ENCODE peak calls at places on chromosome 19, in nine cellular contexts. One of them, this sample, is unnamed.

GRCh38 chr19:18507021-18507726 is 14.7 kb downstream of the ELL start:
- DNase-seq in astrocyte of the hippocampus: peak
- DNase-seq in kidney tubule cell: no peak
- DNase-seq in activated CD4-positive, alpha-beta T cell treated with anti-CD3 and anti-CD28 coated beads for 24 hours: no peak
- DNase-seq in anterior cingulate cortex: peak
- DNase-seq in CD8-positive, alpha-beta memory T cell: peak
- DNase-seq in GM03348: no peak
- DNase-seq in memory B cell: no peak
- DNase-seq in H9: no peak
- DNase-seq in this sample: peak

GRCh38 chr19:36213793-36214387 is 575 bp downstream of the ZNF565 start:
- DNase-seq in astrocyte of the hippocampus: no peak
- DNase-seq in kidney tubule cell: peak
- DNase-seq in activated CD4-positive, alpha-beta T cell treated with anti-CD3 and anti-CD28 coated beads for 24 hours: no peak
- DNase-seq in anterior cingulate cortex: no peak
- DNase-seq in CD8-positive, alpha-beta memory T cell: no peak
- DNase-seq in GM03348: no peak
- DNase-seq in memory B cell: peak
- DNase-seq in H9: no peak
- DNase-seq in this sample: no peak

GRCh38 chr19:9566729-9567128 is 17.6 kb downstream of the ZNF121 start:
- DNase-seq in astrocyte of the hippocampus: no peak
- DNase-seq in kidney tubule cell: no peak
- DNase-seq in activated CD4-positive, alpha-beta T cell treated with anti-CD3 and anti-CD28 coated beads for 24 hours: no peak
- DNase-seq in anterior cingulate cortex: no peak
- DNase-seq in CD8-positive, alpha-beta memory T cell: no peak
- DNase-seq in GM03348: no peak
- DNase-seq in memory B cell: no peak
- DNase-seq in H9: no peak
- DNase-seq in this sample: no peak

GRCh38 chr19:35241417-35241816 is 7.4 kb upstream of the LSR start:
- DNase-seq in astrocyte of the hippocampus: no peak
- DNase-seq in kidney tubule cell: no peak
- DNase-seq in activated CD4-positive, alpha-beta T cell treated with anti-CD3 and anti-CD28 coated beads for 24 hours: no peak
- DNase-seq in anterior cingulate cortex: no peak
- DNase-seq in CD8-positive, alpha-beta memory T cell: no peak
- DNase-seq in GM03348: no peak
- DNase-seq in memory B cell: no peak
- DNase-seq in H9: no peak
- DNase-seq in this sample: no peak

GRCh38 chr19:4449826-4450075 is 7.8 kb downstream of the UBXN6 start:
- DNase-seq in astrocyte of the hippocampus: no peak
- DNase-seq in kidney tubule cell: no peak
- DNase-seq in activated CD4-positive, alpha-beta T cell treated with anti-CD3 and anti-CD28 coated beads for 24 hours: no peak
- DNase-seq in anterior cingulate cortex: no peak
- DNase-seq in CD8-positive, alpha-beta memory T cell: no peak
- DNase-seq in GM03348: no peak
- DNase-seq in memory B cell: no peak
- DNase-seq in H9: no peak
- DNase-seq in this sample: no peak

GRCh38 chr19:2888739-2889224 is 11.9 kb upstream of the ZNF57 start:
- DNase-seq in astrocyte of the hippocampus: no peak
- DNase-seq in kidney tubule cell: no peak
- DNase-seq in activated CD4-positive, alpha-beta T cell treated with anti-CD3 and anti-CD28 coated beads for 24 hours: peak
- DNase-seq in anterior cingulate cortex: no peak
- DNase-seq in CD8-positive, alpha-beta memory T cell: peak
- DNase-seq in GM03348: no peak
- DNase-seq in memory B cell: peak
- DNase-seq in H9: peak
- DNase-seq in this sample: no peak

GRCh38 chr19:15072930-15073647 is 8.9 kb upstream of the OR1I1 start:
- DNase-seq in astrocyte of the hippocampus: no peak
- DNase-seq in kidney tubule cell: peak
- DNase-seq in activated CD4-positive, alpha-beta T cell treated with anti-CD3 and anti-CD28 coated beads for 24 hours: no peak
- DNase-seq in anterior cingulate cortex: no peak
- DNase-seq in CD8-positive, alpha-beta memory T cell: no peak
- DNase-seq in GM03348: no peak
- DNase-seq in memory B cell: no peak
- DNase-seq in H9: peak
- DNase-seq in this sample: peak

GRCh38 chr19:19176950-19177349 is 6.9 kb upstream of the MEF2B start:
- DNase-seq in astrocyte of the hippocampus: no peak
- DNase-seq in kidney tubule cell: no peak
- DNase-seq in activated CD4-positive, alpha-beta T cell treated with anti-CD3 and anti-CD28 coated beads for 24 hours: no peak
- DNase-seq in anterior cingulate cortex: no peak
- DNase-seq in CD8-positive, alpha-beta memory T cell: no peak
- DNase-seq in GM03348: no peak
- DNase-seq in memory B cell: no peak
- DNase-seq in H9: no peak
- DNase-seq in this sample: no peak

GRCh38 chr19:2270572-2271515 is 11.1 kb downstream of the PEAK3 start:
- DNase-seq in astrocyte of the hippocampus: peak
- DNase-seq in kidney tubule cell: peak
- DNase-seq in activated CD4-positive, alpha-beta T cell treated with anti-CD3 and anti-CD28 coated beads for 24 hours: peak
- DNase-seq in anterior cingulate cortex: peak
- DNase-seq in CD8-positive, alpha-beta memory T cell: peak
- DNase-seq in GM03348: peak
- DNase-seq in memory B cell: peak
- DNase-seq in H9: no peak
- DNase-seq in this sample: peak

GRCh38 chr19:1567116-1567847 is 843 bp downstream of the MEX3D start:
- DNase-seq in astrocyte of the hippocampus: peak
- DNase-seq in kidney tubule cell: peak
- DNase-seq in activated CD4-positive, alpha-beta T cell treated with anti-CD3 and anti-CD28 coated beads for 24 hours: no peak
- DNase-seq in anterior cingulate cortex: peak
- DNase-seq in CD8-positive, alpha-beta memory T cell: no peak
- DNase-seq in GM03348: peak
- DNase-seq in memory B cell: peak
- DNase-seq in H9: no peak
- DNase-seq in this sample: no peak

GRCh38 chr19:38535212-38535611 is 82.5 kb downstream of the MAP4K1 start:
- DNase-seq in astrocyte of the hippocampus: no peak
- DNase-seq in kidney tubule cell: no peak
- DNase-seq in activated CD4-positive, alpha-beta T cell treated with anti-CD3 and anti-CD28 coated beads for 24 hours: no peak
- DNase-seq in anterior cingulate cortex: no peak
- DNase-seq in CD8-positive, alpha-beta memory T cell: no peak
- DNase-seq in GM03348: no peak
- DNase-seq in memory B cell: no peak
- DNase-seq in H9: no peak
- DNase-seq in this sample: no peak

GRCh38 chr19:5281588-5281987 is 59.0 kb downstream of the PTPRS start:
- DNase-seq in astrocyte of the hippocampus: no peak
- DNase-seq in kidney tubule cell: no peak
- DNase-seq in activated CD4-positive, alpha-beta T cell treated with anti-CD3 and anti-CD28 coated beads for 24 hours: no peak
- DNase-seq in anterior cingulate cortex: no peak
- DNase-seq in CD8-positive, alpha-beta memory T cell: no peak
- DNase-seq in GM03348: peak
- DNase-seq in memory B cell: no peak
- DNase-seq in H9: no peak
- DNase-seq in this sample: no peak

GRCh38 chr19:35279985-35280821 is 2.1 kb upstream of the HAMP start:
- DNase-seq in astrocyte of the hippocampus: no peak
- DNase-seq in kidney tubule cell: no peak
- DNase-seq in activated CD4-positive, alpha-beta T cell treated with anti-CD3 and anti-CD28 coated beads for 24 hours: no peak
- DNase-seq in anterior cingulate cortex: no peak
- DNase-seq in CD8-positive, alpha-beta memory T cell: no peak
- DNase-seq in GM03348: no peak
- DNase-seq in memory B cell: no peak
- DNase-seq in H9: no peak
- DNase-seq in this sample: no peak

GRCh38 chr19:50415661-50416033 is 3.1 kb upstream of the SPIB start:
- DNase-seq in astrocyte of the hippocampus: no peak
- DNase-seq in kidney tubule cell: no peak
- DNase-seq in activated CD4-positive, alpha-beta T cell treated with anti-CD3 and anti-CD28 coated beads for 24 hours: no peak
- DNase-seq in anterior cingulate cortex: no peak
- DNase-seq in CD8-positive, alpha-beta memory T cell: no peak
- DNase-seq in GM03348: no peak
- DNase-seq in memory B cell: peak
- DNase-seq in H9: peak
- DNase-seq in this sample: no peak

GRCh38 chr19:30662211-30662861 is 290.2 kb downstream of the ZNF536 start:
- DNase-seq in astrocyte of the hippocampus: peak
- DNase-seq in kidney tubule cell: peak
- DNase-seq in activated CD4-positive, alpha-beta T cell treated with anti-CD3 and anti-CD28 coated beads for 24 hours: no peak
- DNase-seq in anterior cingulate cortex: no peak
- DNase-seq in CD8-positive, alpha-beta memory T cell: no peak
- DNase-seq in GM03348: peak
- DNase-seq in memory B cell: no peak
- DNase-seq in H9: no peak
- DNase-seq in this sample: peak

GRCh38 chr19:13842294-13843103 is 34.4 kb upstream of the NANOS3 start:
- DNase-seq in astrocyte of the hippocampus: peak
- DNase-seq in kidney tubule cell: peak
- DNase-seq in activated CD4-positive, alpha-beta T cell treated with anti-CD3 and anti-CD28 coated beads for 24 hours: peak
- DNase-seq in anterior cingulate cortex: peak
- DNase-seq in CD8-positive, alpha-beta memory T cell: peak
- DNase-seq in GM03348: peak
- DNase-seq in memory B cell: peak
- DNase-seq in H9: peak
- DNase-seq in this sample: peak

GRCh38 chr19:4877753-4878490 is 10.5 kb upstream of the PLIN3 start:
- DNase-seq in astrocyte of the hippocampus: peak
- DNase-seq in kidney tubule cell: no peak
- DNase-seq in activated CD4-positive, alpha-beta T cell treated with anti-CD3 and anti-CD28 coated beads for 24 hours: no peak
- DNase-seq in anterior cingulate cortex: peak
- DNase-seq in CD8-positive, alpha-beta memory T cell: no peak
- DNase-seq in GM03348: no peak
- DNase-seq in memory B cell: no peak
- DNase-seq in H9: peak
- DNase-seq in this sample: peak

GRCh38 chr19:53034948-53035675 is 9.4 kb upstream of the ERVV-2 start:
- DNase-seq in astrocyte of the hippocampus: no peak
- DNase-seq in kidney tubule cell: peak
- DNase-seq in activated CD4-positive, alpha-beta T cell treated with anti-CD3 and anti-CD28 coated beads for 24 hours: no peak
- DNase-seq in anterior cingulate cortex: no peak
- DNase-seq in CD8-positive, alpha-beta memory T cell: no peak
- DNase-seq in GM03348: no peak
- DNase-seq in memory B cell: no peak
- DNase-seq in H9: no peak
- DNase-seq in this sample: no peak

GRCh38 chr19:21197589-21198295 is 55.9 kb downstream of the ZNF431 start:
- DNase-seq in astrocyte of the hippocampus: no peak
- DNase-seq in kidney tubule cell: no peak
- DNase-seq in activated CD4-positive, alpha-beta T cell treated with anti-CD3 and anti-CD28 coated beads for 24 hours: no peak
- DNase-seq in anterior cingulate cortex: no peak
- DNase-seq in CD8-positive, alpha-beta memory T cell: no peak
- DNase-seq in GM03348: no peak
- DNase-seq in memory B cell: no peak
- DNase-seq in H9: no peak
- DNase-seq in this sample: no peak

GRCh38 chr19:2488942-2489731 is 13.2 kb downstream of the GADD45B start:
- DNase-seq in astrocyte of the hippocampus: peak
- DNase-seq in kidney tubule cell: peak
- DNase-seq in activated CD4-positive, alpha-beta T cell treated with anti-CD3 and anti-CD28 coated beads for 24 hours: no peak
- DNase-seq in anterior cingulate cortex: peak
- DNase-seq in CD8-positive, alpha-beta memory T cell: no peak
- DNase-seq in GM03348: peak
- DNase-seq in memory B cell: peak
- DNase-seq in H9: no peak
- DNase-seq in this sample: peak

GRCh38 chr19:33264881-33265445 is 37.4 kb downstream of the CEBPA start:
- DNase-seq in astrocyte of the hippocampus: no peak
- DNase-seq in kidney tubule cell: no peak
- DNase-seq in activated CD4-positive, alpha-beta T cell treated with anti-CD3 and anti-CD28 coated beads for 24 hours: no peak
- DNase-seq in anterior cingulate cortex: no peak
- DNase-seq in CD8-positive, alpha-beta memory T cell: no peak
- DNase-seq in GM03348: no peak
- DNase-seq in memory B cell: no peak
- DNase-seq in H9: no peak
- DNase-seq in this sample: no peak

GRCh38 chr19:48400018-48400742 is 6.7 kb downstream of the GRIN2D start:
- DNase-seq in astrocyte of the hippocampus: peak
- DNase-seq in kidney tubule cell: no peak
- DNase-seq in activated CD4-positive, alpha-beta T cell treated with anti-CD3 and anti-CD28 coated beads for 24 hours: no peak
- DNase-seq in anterior cingulate cortex: no peak
- DNase-seq in CD8-positive, alpha-beta memory T cell: peak
- DNase-seq in GM03348: peak
- DNase-seq in memory B cell: no peak
- DNase-seq in H9: peak
- DNase-seq in this sample: peak

GRCh38 chr19:6730153-6730804 is 7.1 kb downstream of the GPR108 start:
- DNase-seq in astrocyte of the hippocampus: no peak
- DNase-seq in kidney tubule cell: no peak
- DNase-seq in activated CD4-positive, alpha-beta T cell treated with anti-CD3 and anti-CD28 coated beads for 24 hours: no peak
- DNase-seq in anterior cingulate cortex: peak
- DNase-seq in CD8-positive, alpha-beta memory T cell: no peak
- DNase-seq in GM03348: no peak
- DNase-seq in memory B cell: no peak
- DNase-seq in H9: peak
- DNase-seq in this sample: peak

GRCh38 chr19:57566396-57567256 is 7.0 kb upstream of the ZNF550 start:
- DNase-seq in astrocyte of the hippocampus: peak
- DNase-seq in kidney tubule cell: peak
- DNase-seq in activated CD4-positive, alpha-beta T cell treated with anti-CD3 and anti-CD28 coated beads for 24 hours: no peak
- DNase-seq in anterior cingulate cortex: no peak
- DNase-seq in CD8-positive, alpha-beta memory T cell: no peak
- DNase-seq in GM03348: no peak
- DNase-seq in memory B cell: no peak
- DNase-seq in H9: no peak
- DNase-seq in this sample: peak

GRCh38 chr19:37572203-37572602 is 22.4 kb downstream of the ZNF571 start:
- DNase-seq in astrocyte of the hippocampus: no peak
- DNase-seq in kidney tubule cell: no peak
- DNase-seq in activated CD4-positive, alpha-beta T cell treated with anti-CD3 and anti-CD28 coated beads for 24 hours: no peak
- DNase-seq in anterior cingulate cortex: no peak
- DNase-seq in CD8-positive, alpha-beta memory T cell: no peak
- DNase-seq in GM03348: no peak
- DNase-seq in memory B cell: no peak
- DNase-seq in H9: no peak
- DNase-seq in this sample: no peak

GRCh38 chr19:1112254-1113208 is 8.7 kb downstream of the GPX4 start:
- DNase-seq in astrocyte of the hippocampus: no peak
- DNase-seq in kidney tubule cell: no peak
- DNase-seq in activated CD4-positive, alpha-beta T cell treated with anti-CD3 and anti-CD28 coated beads for 24 hours: no peak
- DNase-seq in anterior cingulate cortex: no peak
- DNase-seq in CD8-positive, alpha-beta memory T cell: no peak
- DNase-seq in GM03348: no peak
- DNase-seq in memory B cell: no peak
- DNase-seq in H9: peak
- DNase-seq in this sample: peak

GRCh38 chr19:2827840-2828489 is 8.3 kb downstream of the ZNF554 start:
- DNase-seq in astrocyte of the hippocampus: no peak
- DNase-seq in kidney tubule cell: no peak
- DNase-seq in activated CD4-positive, alpha-beta T cell treated with anti-CD3 and anti-CD28 coated beads for 24 hours: no peak
- DNase-seq in anterior cingulate cortex: no peak
- DNase-seq in CD8-positive, alpha-beta memory T cell: no peak
- DNase-seq in GM03348: no peak
- DNase-seq in memory B cell: no peak
- DNase-seq in H9: no peak
- DNase-seq in this sample: no peak

GRCh38 chr19:49977111-49977510 is 16.1 kb upstream of the SIGLEC11 start:
- DNase-seq in astrocyte of the hippocampus: no peak
- DNase-seq in kidney tubule cell: no peak
- DNase-seq in activated CD4-positive, alpha-beta T cell treated with anti-CD3 and anti-CD28 coated beads for 24 hours: no peak
- DNase-seq in anterior cingulate cortex: no peak
- DNase-seq in CD8-positive, alpha-beta memory T cell: no peak
- DNase-seq in GM03348: no peak
- DNase-seq in memory B cell: no peak
- DNase-seq in H9: no peak
- DNase-seq in this sample: peak

GRCh38 chr19:28022506-28022905 is 1190.4 kb downstream of the UQCRFS1 start:
- DNase-seq in astrocyte of the hippocampus: peak
- DNase-seq in kidney tubule cell: no peak
- DNase-seq in activated CD4-positive, alpha-beta T cell treated with anti-CD3 and anti-CD28 coated beads for 24 hours: no peak
- DNase-seq in anterior cingulate cortex: no peak
- DNase-seq in CD8-positive, alpha-beta memory T cell: no peak
- DNase-seq in GM03348: no peak
- DNase-seq in memory B cell: no peak
- DNase-seq in H9: no peak
- DNase-seq in this sample: no peak

GRCh38 chr19:44476559-44477408 is 23.5 kb downstream of the ZNF180 start:
- DNase-seq in astrocyte of the hippocampus: peak
- DNase-seq in kidney tubule cell: peak
- DNase-seq in activated CD4-positive, alpha-beta T cell treated with anti-CD3 and anti-CD28 coated beads for 24 hours: no peak
- DNase-seq in anterior cingulate cortex: no peak
- DNase-seq in CD8-positive, alpha-beta memory T cell: peak
- DNase-seq in GM03348: no peak
- DNase-seq in memory B cell: no peak
- DNase-seq in H9: no peak
- DNase-seq in this sample: no peak

GRCh38 chr19:10006335-10006708 is 4.0 kb downstream of the COL5A3 start:
- DNase-seq in astrocyte of the hippocampus: peak
- DNase-seq in kidney tubule cell: no peak
- DNase-seq in activated CD4-positive, alpha-beta T cell treated with anti-CD3 and anti-CD28 coated beads for 24 hours: no peak
- DNase-seq in anterior cingulate cortex: peak
- DNase-seq in CD8-positive, alpha-beta memory T cell: peak
- DNase-seq in GM03348: peak
- DNase-seq in memory B cell: no peak
- DNase-seq in H9: no peak
- DNase-seq in this sample: no peak

This sample was measured in islet precursor cell.